ENCODE peak calls at places on chromosomes 1 and 21, in five cellular contexts. H is epithelial cell of esophagus, X is lung, A is Panc1, V is mesendoderm. K is an unnamed sample.
A peak's percentile ranks its signal among the peaks of the same experiment; 100 is the strongest.

GRCh38 chr1:202638019-202638887 is 72.0 kb downstream of the SYT2 start:
- DNase-seq in H (no peak), X (no peak), V (peak; percentile 63), A (no peak), K (no peak)

GRCh38 chr1:56469640-56470371 is 109.6 kb downstream of the PLPP3 start:
- DNase-seq in X (no peak), A (no peak), H (peak; percentile 70), V (no peak), K (peak; percentile 25)

GRCh38 chr1:214321686-214322453 is 40.9 kb downstream of the SMYD2 start:
- DNase-seq in V (no peak), A (no peak), H (no peak), X (no peak), K (no peak)

GRCh38 chr1:106037526-106037925 is 1018.9 kb upstream of the PRMT6 start:
- DNase-seq in A (no peak), X (no peak), H (no peak), V (no peak), K (no peak)

GRCh38 chr1:185559684-185560310 is 174.4 kb upstream of the HMCN1 start:
- DNase-seq in A (no peak), V (peak; percentile 90), H (peak; percentile 78), X (peak; percentile 37), K (peak; percentile 65)

GRCh38 chr1:2541619-2542246 is 11.7 kb upstream of the HES5 start:
- DNase-seq in H (no peak), V (no peak), A (no peak), X (no peak), K (no peak)

GRCh38 chr1:2411801-2412394 is 466 bp downstream of the PEX10 start:
- DNase-seq in X (no peak), A (no peak), V (peak; percentile 36), H (peak; percentile 32), K (no peak)

GRCh38 chr1:223716302-223716862 is 4.0 kb downstream of the CAPN2 start:
- DNase-seq in X (no peak), A (no peak), V (no peak), H (no peak), K (no peak)

GRCh38 chr1:248730507-248731335 is 24.8 kb downstream of the LYPD8 start:
- DNase-seq in A (no peak), X (no peak), V (no peak), H (no peak), K (no peak)

GRCh38 chr21:32189688-32190483 is 89.0 kb downstream of the MIS18A start:
- DNase-seq in H (no peak), A (no peak), X (peak; percentile 9), V (no peak), K (no peak)

GRCh38 chr1:92961896-92962752 is 862 bp upstream of the DIPK1A start:
- DNase-seq in H (peak; percentile 88), A (no peak), X (peak; percentile 41), V (peak; percentile 88), K (peak; percentile 83)

GRCh38 chr1:68016364-68016763 is 34.1 kb downstream of the DIRAS3 start:
- DNase-seq in V (no peak), X (no peak), H (no peak), A (no peak), K (peak; percentile 3)

DNA sequence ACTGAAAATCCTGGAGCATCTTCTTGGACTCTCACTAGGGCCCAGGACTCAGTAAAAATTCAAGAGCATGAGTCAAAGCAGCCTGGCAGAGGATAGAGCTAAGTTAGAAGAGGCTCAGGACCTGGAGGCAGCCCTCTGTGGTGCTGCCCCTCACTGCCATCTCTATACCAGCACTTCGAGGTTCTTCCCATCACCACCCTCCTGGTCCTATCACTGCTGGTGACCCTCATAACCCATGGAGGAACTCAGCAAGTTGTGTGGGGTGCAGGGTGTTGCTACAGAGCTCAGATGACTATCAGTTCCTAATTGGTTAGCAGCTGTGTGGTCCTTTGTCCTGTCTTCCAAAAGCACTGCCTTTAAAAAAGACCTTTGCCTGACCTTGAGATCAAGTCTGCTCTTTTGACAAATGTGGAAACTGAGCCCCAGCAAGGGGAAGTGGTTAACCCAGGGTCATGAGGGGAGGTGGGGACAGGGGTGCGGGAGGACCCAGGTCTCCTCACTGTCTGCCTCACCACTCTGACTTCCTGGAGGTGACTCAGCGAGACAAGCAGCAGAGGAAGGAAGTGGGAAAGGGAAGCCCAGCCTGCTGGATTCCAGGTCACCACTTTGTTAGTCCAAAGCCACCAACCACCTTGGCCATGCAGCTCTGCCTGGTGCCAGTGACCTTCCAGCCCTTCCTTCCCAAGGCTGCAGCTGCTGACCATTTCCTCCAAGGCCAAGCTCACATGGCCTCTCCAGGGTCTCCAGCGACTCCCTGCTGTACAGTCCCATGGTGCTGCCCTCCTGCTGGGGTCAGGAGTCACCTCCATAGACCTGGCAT is 199.4 kb upstream of the EDN2 start:
- DNase-seq in A (no peak), X (no peak), V (peak; percentile 22), H (peak; percentile 51), K (no peak)
- H3K4me3 ChIP-seq in A (no peak overlapping the region), X (no peak overlapping the region), V (no peak overlapping the region), H (no peak overlapping the region), K (no peak overlapping the region)

GRCh38 chr21:45802425-45802824 is 158.9 kb downstream of the PCBP3 start:
- DNase-seq in X (no peak), H (no peak), V (no peak), A (no peak), K (no peak)
- H3K4me3 ChIP-seq in X (no peak overlapping the region), H (no peak overlapping the region), V (no peak overlapping the region), A (no peak overlapping the region), K (no peak overlapping the region)

GRCh38 chr1:37793773-37794371 is at the start of gene MANEAL:
- DNase-seq in A (no peak), V (peak; percentile 59), H (peak; percentile 65), X (no peak), K (peak; percentile 42)

GRCh38 chr1:37794372-37795339 is 1.0 kb downstream of the MANEAL start:
- DNase-seq in V (peak; percentile 27), H (no peak), A (no peak), X (no peak), K (no peak)

GRCh38 chr1:37797750-37798345 is 4.2 kb downstream of the MANEAL start:
- DNase-seq in V (no peak), A (no peak), X (no peak), H (no peak), K (peak; percentile 70)

GRCh38 chr1:37792943-37793686 is 532 bp upstream of the MANEAL start:
- DNase-seq in X (no peak), H (no peak), V (no peak), A (no peak), K (no peak)

GRCh38 chr1:37795340-37796110 is 1.9 kb downstream of the MANEAL start:
- DNase-seq in H (peak; percentile 74), X (peak; percentile 53), V (peak; percentile 87), A (no peak), K (peak; percentile 52)
- H3K4me3 ChIP-seq in H (no peak overlapping the region), X (no peak overlapping the region), V (peak overlapping the region; percentile 11), A (peak overlapping the region; percentile 54), K (no peak overlapping the region)

GRCh38 chr1:164967300-164967699 is 389.2 kb downstream of the LMX1A start:
- DNase-seq in X (no peak), A (no peak), H (no peak), V (no peak), K (no peak)
- H3K4me3 ChIP-seq in X (no peak overlapping the region), A (no peak overlapping the region), H (no peak overlapping the region), V (no peak overlapping the region), K (no peak overlapping the region)

K was measured in mammary epithelial cell.